ENCODE peak calls at places on chromosome 15, in six cellular contexts. A is H1, K is neuronal stem cell, P is mesendoderm, Y is IMR-90, T is mesenchymal stem cell. X is an unnamed sample.

GRCh38 chr15:97989330-97989729 is 28.8 kb downstream of the ARRDC4 start:
- DNase-seq in P (no peak), K (no peak), A (no peak), Y (no peak), T (no peak), X (no peak)

GRCh38 chr15:58497036-58497785 is 65.4 kb downstream of the LIPC start:
- DNase-seq in Y (no peak), K (no peak), A (no peak), T (no peak), P (no peak), X (no peak)

GRCh38 chr15:79458491-79458890 is 26.4 kb downstream of the MINAR1 start:
- DNase-seq in K (no peak), P (no peak), Y (no peak), A (no peak), T (no peak), X (no peak)

GRCh38 chr15:84969257-84969656 is 12.4 kb upstream of the PDE8A start:
- DNase-seq in Y (no peak), P (no peak), A (no peak), T (no peak), K (no peak), X (no peak)

GRCh38 chr15:64161688-64162477 is 939 bp downstream of the PPIB start:
- DNase-seq in K (no peak), T (peak; percentile 15), P (no peak), A (no peak), Y (no peak), X (no peak)

GRCh38 chr15:77024273-77025065 is 29.5 kb downstream of the PSTPIP1 start:
- DNase-seq in P (peak; percentile 56), A (peak; percentile 96), T (peak; percentile 45), Y (peak; percentile 27), K (peak; percentile 66), X (peak; percentile 76)

GRCh38 chr15:75646944-75647364 is 758 bp upstream of the SNX33 start:
- DNase-seq in P (peak; percentile 30), K (no peak), T (no peak), Y (no peak), A (peak; percentile 61), X (peak; percentile 45)

GRCh38 chr15:29822685-29823459 is 604 bp upstream of the TJP1 start:
- DNase-seq in Y (peak; percentile 83), A (no peak), K (no peak), T (peak; percentile 92), P (peak; percentile 82), X (no peak)

GRCh38 chr15:45201557-45202246 is 13.9 kb upstream of the SHF start:
- DNase-seq in P (no peak), Y (no peak), T (no peak), A (no peak), K (no peak), X (no peak)

GRCh38 chr15:76994971-76995945 is at the start of gene PSTPIP1:
- DNase-seq in T (no peak), A (no peak), P (no peak), K (no peak), Y (no peak), X (no peak)

GRCh38 chr15:74367296-74367854 is at the start of gene CYP11A1:
- DNase-seq in Y (no peak), T (no peak), K (no peak), P (no peak), A (no peak), X (no peak)

GRCh38 chr15:48472756-48473155 is 141.5 kb downstream of the DUT start:
- DNase-seq in K (no peak), T (peak; percentile 65), A (no peak), P (no peak), Y (peak; percentile 58), X (no peak)

GRCh38 chr15:64237677-64238076 is 74.9 kb upstream of the PPIB start:
- DNase-seq in P (no peak), A (no peak), Y (no peak), T (no peak), K (no peak), X (no peak)

GRCh38 chr15:73716417-73716816 is 32.2 kb downstream of the CD276 start:
- DNase-seq in T (no peak), K (no peak), P (no peak), A (no peak), Y (no peak), X (no peak)

GRCh38 chr15:78406016-78406590 is 31.9 kb upstream of the IREB2 start:
- DNase-seq in P (no peak), Y (no peak), K (no peak), T (no peak), A (no peak), X (no peak)

GRCh38 chr15:88834211-88834812 is 31.1 kb downstream of the ACAN start:
- DNase-seq in T (peak; percentile 50), P (peak; percentile 68), A (peak; percentile 92), K (peak; percentile 50), Y (peak; percentile 63), X (peak; percentile 72)

GRCh38 chr15:88833196-88833595 is 30.0 kb downstream of the ACAN start:
- DNase-seq in Y (no peak), T (no peak), A (no peak), K (no peak), P (no peak), X (no peak)

GRCh38 chr15:88833688-88834087 is 30.5 kb downstream of the ACAN start:
- DNase-seq in A (no peak), Y (no peak), K (no peak), T (no peak), P (no peak), X (no peak)

GRCh38 chr15:88835646-88836045 is 32.4 kb downstream of the ACAN start:
- DNase-seq in T (no peak), P (no peak), A (no peak), K (no peak), Y (peak; percentile 29), X (no peak)

DNA sequence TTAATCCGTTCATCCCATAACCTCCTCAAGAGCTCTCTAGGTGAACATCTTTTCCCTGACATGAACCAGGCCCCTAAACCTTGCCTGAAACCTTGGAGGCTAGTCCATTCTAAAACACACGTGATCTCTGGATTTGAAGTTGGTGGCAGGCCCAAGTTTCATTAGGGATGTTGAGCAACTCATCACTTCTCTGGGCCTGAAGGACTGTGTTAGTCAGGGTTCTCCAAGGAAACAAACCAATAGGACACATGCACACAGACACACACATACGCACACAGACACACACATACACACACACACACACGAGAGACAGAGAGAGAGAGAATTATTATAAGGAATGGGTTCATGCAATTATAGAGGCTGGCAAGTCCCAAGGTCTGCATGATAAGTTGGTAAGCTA is 31.9 kb downstream of the ACAN start:
- DNase-seq in K (no peak), A (no peak), Y (peak; percentile 10), P (no peak), T (no peak), X (no peak)
- H2BK120ac ChIP-seq in K (no peak overlapping the region), A (no peak overlapping the region), Y (no peak overlapping the region), P (no peak overlapping the region), T (no peak overlapping the region), X (no peak overlapping the region)

DNA sequence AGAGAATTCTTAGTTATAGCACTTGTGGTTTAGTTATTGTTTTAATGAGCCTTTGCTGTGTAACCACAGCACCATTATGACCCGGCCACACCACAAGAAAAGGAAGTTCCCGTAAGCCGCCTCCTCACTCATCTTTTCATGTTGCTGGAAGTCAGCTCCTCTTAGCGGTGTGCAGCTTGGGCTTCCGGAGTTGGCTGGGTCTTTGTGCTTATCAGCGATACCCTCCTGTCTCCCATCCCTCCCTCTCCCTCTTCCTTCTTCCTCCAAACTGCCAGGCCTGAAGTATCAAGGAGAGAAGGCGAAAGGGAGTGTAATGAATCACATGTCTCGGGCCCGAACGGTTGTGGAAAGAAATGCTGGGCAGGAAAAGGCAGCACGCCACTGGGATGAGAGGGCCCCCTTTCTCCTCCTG is 353.5 kb downstream of the MCTP2 start:
- DNase-seq in P (no peak), A (no peak), Y (no peak), T (no peak), K (no peak), X (no peak)
- H3K4me2 ChIP-seq in P (no peak overlapping the region), A (no peak overlapping the region), Y (no peak overlapping the region), T (no peak overlapping the region), K (no peak overlapping the region), X (no peak overlapping the region)

GRCh38 chr15:66650433-66650832 is 51.6 kb upstream of the SMAD6 start:
- DNase-seq in K (no peak), T (peak; percentile 63), Y (no peak), P (no peak), A (no peak), X (no peak)
- H2BK120ac ChIP-seq in K (no peak overlapping the region), T (no peak overlapping the region), Y (no peak overlapping the region), P (no peak overlapping the region), A (no peak overlapping the region), X (no peak overlapping the region)

GRCh38 chr15:32904448-32904847 is 186.6 kb downstream of the GREM1 start:
- DNase-seq in P (no peak), Y (no peak), K (no peak), A (no peak), T (no peak), X (no peak)
- H3K4me2 ChIP-seq in P (no peak overlapping the region), Y (no peak overlapping the region), K (no peak overlapping the region), A (no peak overlapping the region), T (no peak overlapping the region), X (no peak overlapping the region)

DNA sequence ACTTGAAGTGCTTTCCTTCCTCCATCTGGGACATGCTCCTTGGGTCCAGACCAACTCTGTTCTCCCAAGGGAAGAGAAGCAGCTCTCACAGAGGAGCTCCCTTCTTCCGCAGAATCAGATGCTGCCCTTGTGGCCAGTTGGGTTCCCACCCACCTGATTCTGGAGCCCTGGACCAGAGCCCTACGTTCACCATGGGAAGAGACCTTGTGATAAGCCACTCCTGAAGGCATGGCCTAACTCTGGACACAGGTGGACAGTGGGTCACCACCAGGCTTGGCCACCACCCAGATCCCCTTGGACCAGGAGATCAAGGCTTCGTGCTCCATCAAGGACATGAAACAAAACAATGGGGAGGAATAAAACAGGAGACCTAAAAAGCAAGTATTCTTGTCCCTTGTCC is 172.2 kb downstream of the RPLP1 start:
- DNase-seq in K (no peak), Y (no peak), A (no peak), T (no peak), P (no peak), X (no peak)
- H2BK120ac ChIP-seq in K (no peak overlapping the region), Y (no peak overlapping the region), A (no peak overlapping the region), T (no peak overlapping the region), P (no peak overlapping the region), X (no peak overlapping the region)